ENCODE peak calls at places on chromosomes 13 and 19, in six cellular contexts. D is dorsolateral prefrontal cortex, A is ascending aorta, E is brain microvascular endothelial cell, U is upper lobe of left lung, J is mucosa of descending colon. I is an unnamed sample.

GRCh38 chr19:403221-404036 is 5.5 kb downstream of the C2CD4C start:
- DNase-seq in J (no peak), U (peak), A (peak), E (no peak), D (peak), I (no peak)

GRCh38 chr13:41609828-41610227 is 152.5 kb downstream of the RGCC start:
- DNase-seq in D (no peak), J (no peak), U (no peak), E (no peak), A (no peak), I (no peak)

GRCh38 chr13:72565893-72566292 is 161.5 kb downstream of the MZT1 start:
- DNase-seq in J (no peak), A (no peak), E (peak), D (no peak), U (no peak), I (no peak)

GRCh38 chr19:2043269-2043641 is 7.8 kb downstream of the MKNK2 start:
- DNase-seq in J (peak), E (no peak), A (peak), D (no peak), U (peak), I (no peak)

GRCh38 chr19:2798733-2799132 is 13.4 kb downstream of the THOP1 start:
- DNase-seq in J (no peak), A (no peak), E (no peak), U (no peak), D (no peak), I (no peak)

GRCh38 chr19:1067341-1068103 is 555 bp downstream of the ARHGAP45 start:
- DNase-seq in A (no peak), J (peak), D (no peak), U (no peak), E (no peak), I (no peak)

GRCh38 chr19:539429-540030 is 4.3 kb upstream of the GZMM start:
- DNase-seq in D (no peak), A (no peak), U (no peak), J (no peak), E (no peak), I (no peak)

GRCh38 chr19:4061683-4062575 is 4.8 kb downstream of the ZBTB7A start:
- DNase-seq in J (peak), A (no peak), U (peak), E (no peak), D (peak), I (no peak)

GRCh38 chr13:113947321-113948033 is 26.4 kb downstream of the C13orf46 start:
- DNase-seq in J (peak), U (no peak), A (peak), E (peak), D (peak), I (no peak)

GRCh38 chr13:48679941-48680630 is 26.4 kb downstream of the CYSLTR2 start:
- DNase-seq in E (no peak), U (no peak), D (no peak), J (no peak), A (no peak), I (no peak)

GRCh38 chr19:18225702-18226468 is at the start of gene PDE4C:
- DNase-seq in A (no peak), D (no peak), E (no peak), J (no peak), U (no peak), I (no peak)

GRCh38 chr13:108957369-108958012 is 328.1 kb downstream of the MYO16 start:
- DNase-seq in E (peak), U (no peak), D (no peak), J (no peak), A (no peak), I (peak)

GRCh38 chr13:112052213-112052612 is 14.7 kb upstream of the SOX1 start:
- DNase-seq in A (no peak), J (no peak), D (no peak), E (no peak), U (no peak), I (no peak)

GRCh38 chr19:11984986-11985385 is 20.1 kb downstream of the ZNF763 start:
- DNase-seq in A (no peak), U (no peak), E (no peak), J (no peak), D (no peak), I (no peak)

GRCh38 chr13:22812793-22813192 is 368.0 kb upstream of the SGCG start:
- DNase-seq in U (no peak), D (no peak), J (no peak), E (no peak), A (no peak), I (peak)

GRCh38 chr13:38073931-38074330 is 204.4 kb upstream of the TRPC4 start:
- DNase-seq in A (no peak), U (no peak), J (no peak), D (no peak), E (no peak), I (no peak)

GRCh38 chr13:20772401-20773131 is 1.2 kb downstream of the EEF1AKMT1 start:
- DNase-seq in D (no peak), E (no peak), U (no peak), A (no peak), J (no peak), I (no peak)

GRCh38 chr13:45198924-45199323 is 1.9 kb downstream of the KCTD4 start:
- DNase-seq in J (no peak), U (no peak), D (no peak), A (no peak), E (no peak), I (no peak)

GRCh38 chr13:113616991-113617749 is 32.6 kb downstream of the TFDP1 start:
- DNase-seq in A (no peak), D (no peak), J (no peak), U (peak), E (peak), I (peak)

GRCh38 chr13:76350399-76350798 is 535.8 kb downstream of the KCTD12 start:
- DNase-seq in U (peak), A (no peak), J (no peak), E (peak), D (no peak), I (no peak)

GRCh38 chr19:2867025-2867991 is at the start of gene ZNF556:
- DNase-seq in J (no peak), U (no peak), D (no peak), A (no peak), E (no peak), I (no peak)

GRCh38 chr13:101139076-101139475 is 277.2 kb downstream of the NALCN start:
- DNase-seq in A (no peak), D (no peak), J (no peak), U (no peak), E (no peak), I (no peak)

GRCh38 chr19:31317542-31317941 is 31.7 kb downstream of the TSHZ3 start:
- DNase-seq in U (no peak), D (no peak), J (no peak), A (no peak), E (no peak), I (no peak)

GRCh38 chr19:5690955-5691204 is 785 bp downstream of the RPL36 start:
- DNase-seq in U (no peak), E (no peak), A (no peak), J (no peak), D (no peak), I (no peak)

GRCh38 chr13:41639955-41640780 is 182.8 kb downstream of the RGCC start:
- DNase-seq in E (no peak), U (no peak), D (no peak), A (no peak), J (no peak), I (no peak)

GRCh38 chr19:5644051-5644450 is 21.2 kb downstream of the SAFB start:
- DNase-seq in A (no peak), U (no peak), J (no peak), E (no peak), D (no peak), I (no peak)

GRCh38 chr19:40553885-40554857 is 22.5 kb upstream of the SHKBP1 start:
- DNase-seq in D (no peak), J (peak), A (no peak), E (no peak), U (no peak), I (no peak)

GRCh38 chr13:113649212-113649611 is 8.8 kb downstream of the ATP4B start:
- DNase-seq in D (peak), U (peak), J (peak), A (peak), E (no peak), I (no peak)

GRCh38 chr19:6744381-6745288 is 5.2 kb downstream of the TRIP10 start:
- DNase-seq in U (peak), D (peak), A (peak), J (peak), E (peak), I (no peak)

GRCh38 chr19:4557971-4558941 is 1.2 kb downstream of the SEMA6B start:
- DNase-seq in E (no peak), U (peak), A (no peak), J (no peak), D (no peak), I (no peak)

GRCh38 chr19:27922970-27923369 is 1290.0 kb downstream of the UQCRFS1 start:
- DNase-seq in U (no peak), D (no peak), A (no peak), E (no peak), J (no peak), I (no peak)

GRCh38 chr19:8069116-8069973 is 16.8 kb downstream of the CCL25 start:
- DNase-seq in U (no peak), A (no peak), J (no peak), D (no peak), E (no peak), I (no peak)

GRCh38 chr13:110341445-110342247 is 34.6 kb downstream of the COL4A2 start:
- DNase-seq in U (no peak), J (no peak), A (peak), E (peak), D (no peak), I (no peak)

GRCh38 chr19:55677572-55678028 is 2.6 kb downstream of the EPN1 start:
- DNase-seq in U (no peak), E (no peak), A (no peak), D (no peak), J (no peak), I (no peak)

GRCh38 chr13:87078947-87079795 is 592.0 kb upstream of the SLITRK5 start:
- DNase-seq in D (no peak), E (no peak), A (no peak), U (no peak), J (no peak), I (no peak)

GRCh38 chr19:38145627-38146026 is 78.4 kb downstream of the DPF1 start:
- DNase-seq in U (peak), A (no peak), D (no peak), J (no peak), E (no peak), I (no peak)

GRCh38 chr13:44698076-44698475 is 121.9 kb upstream of the TSC22D1 start:
- DNase-seq in E (no peak), D (peak), J (no peak), U (no peak), A (no peak), I (no peak)

GRCh38 chr19:10412257-10412977 is 7.9 kb upstream of the PDE4A start:
- DNase-seq in E (no peak), J (no peak), U (no peak), A (no peak), D (no peak), I (no peak)
- H3K4me3 ChIP-seq in E (no peak), J (no peak), U (no peak), A (no peak), D (no peak), I (no peak)

GRCh38 chr19:10968527-10969081 is 7.8 kb downstream of the SMARCA4 start:
- DNase-seq in D (no peak), A (no peak), U (peak), J (peak), E (no peak), I (no peak)
- TF ChIP-seq CTCF in D (no peak), A (no peak), U (no peak), J (no peak), E (no peak), I (no peak)

GRCh38 chr19:49328741-49329140 is 3.8 kb upstream of the SLC6A16 start:
- DNase-seq in D (no peak), U (no peak), A (no peak), E (no peak), J (no peak), I (no peak)
- H3K4me3 ChIP-seq in D (no peak), U (no peak), A (no peak), E (no peak), J (no peak), I (no peak)

DNA sequence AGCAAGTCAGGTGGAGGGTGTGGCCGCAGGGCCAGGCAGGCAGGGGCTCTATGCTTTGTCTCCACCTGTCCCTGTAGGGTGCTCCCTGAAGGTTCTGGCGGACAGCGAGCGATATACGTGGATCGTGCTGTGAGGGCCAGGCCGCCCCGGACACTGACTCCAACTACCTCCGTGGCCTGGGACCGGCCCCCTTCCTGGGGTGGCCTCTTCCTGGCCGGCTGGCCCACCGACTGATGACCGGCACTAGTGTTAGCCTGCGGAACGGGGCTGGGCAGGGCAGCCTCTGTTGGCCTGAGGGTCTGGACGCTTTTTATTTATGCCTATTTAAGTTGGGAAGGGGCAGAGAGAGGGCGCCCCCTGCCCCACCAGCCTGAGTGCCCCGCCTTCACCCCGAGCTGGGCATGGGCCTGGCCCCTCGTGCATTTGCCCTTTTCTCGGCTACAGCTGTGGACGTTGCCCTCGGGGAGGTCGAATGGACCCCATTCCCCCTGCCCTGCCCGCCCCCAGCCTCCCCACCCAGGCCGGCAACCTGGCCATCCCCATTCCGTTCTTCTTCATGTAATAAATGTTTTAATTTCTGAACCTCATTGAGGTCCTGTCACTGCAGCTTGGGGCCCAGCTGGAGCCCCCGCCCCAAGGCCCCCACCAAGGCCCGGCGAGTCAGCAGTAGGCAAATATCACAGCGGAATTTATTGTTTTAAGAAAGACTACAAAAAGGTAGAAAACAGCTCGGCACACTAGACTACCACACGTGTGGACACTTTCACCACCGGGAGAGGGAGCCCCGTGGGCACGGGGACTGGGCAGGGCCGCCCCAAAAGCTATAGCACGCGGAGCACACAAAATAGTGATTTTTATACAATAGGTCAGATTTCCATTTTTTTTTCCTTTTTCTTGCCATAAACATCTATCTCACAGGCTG is 8.8 kb downstream of the DCAF15 start:
- DNase-seq in E (no peak), J (no peak), U (no peak), A (no peak), D (no peak), I (no peak)
- TF ChIP-seq CTCF in E (peak), J (no peak), U (no peak), A (no peak), D (no peak), I (no peak)

DNA sequence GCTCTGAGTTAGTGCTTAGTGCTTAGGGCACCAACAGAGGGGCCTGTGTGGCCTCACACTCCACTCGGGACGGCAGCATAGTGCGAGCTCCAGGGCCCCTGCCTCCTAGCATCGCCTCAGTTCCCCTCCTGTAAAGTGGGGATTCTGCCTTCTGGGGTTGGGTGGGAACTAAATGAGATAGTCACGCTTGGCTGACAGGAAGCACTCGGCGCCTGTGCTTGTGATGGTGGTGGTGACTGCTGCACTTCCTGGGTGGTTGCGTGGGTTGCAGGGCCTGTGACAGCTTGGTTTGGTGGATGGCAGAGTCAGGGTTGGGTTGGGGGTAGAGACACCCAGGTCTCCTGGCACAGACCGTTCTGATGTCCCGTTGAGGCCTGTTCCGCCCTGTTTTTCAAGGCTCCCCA is 7.7 kb downstream of the PLEKHF1 start:
- DNase-seq in U (no peak), D (no peak), J (peak), E (no peak), A (no peak), I (no peak)
- H3K4me3 ChIP-seq in U (no peak), D (no peak), J (no peak), E (no peak), A (no peak), I (no peak)

GRCh38 chr13:98397861-98398260 is 179.0 kb downstream of the STK24 start:
- DNase-seq in J (no peak), E (no peak), D (no peak), U (no peak), A (no peak), I (no peak)

GRCh38 chr13:98399756-98400155 is 177.2 kb downstream of the STK24 start:
- DNase-seq in J (no peak), U (no peak), E (no peak), D (no peak), A (no peak), I (no peak)

GRCh38 chr13:98394820-98395510 is 181.9 kb downstream of the STK24 start:
- DNase-seq in J (no peak), A (no peak), U (no peak), E (no peak), D (no peak), I (no peak)

GRCh38 chr13:98396071-98396710 is 180.7 kb downstream of the STK24 start:
- DNase-seq in D (no peak), U (no peak), A (no peak), E (no peak), J (no peak), I (no peak)

DNA sequence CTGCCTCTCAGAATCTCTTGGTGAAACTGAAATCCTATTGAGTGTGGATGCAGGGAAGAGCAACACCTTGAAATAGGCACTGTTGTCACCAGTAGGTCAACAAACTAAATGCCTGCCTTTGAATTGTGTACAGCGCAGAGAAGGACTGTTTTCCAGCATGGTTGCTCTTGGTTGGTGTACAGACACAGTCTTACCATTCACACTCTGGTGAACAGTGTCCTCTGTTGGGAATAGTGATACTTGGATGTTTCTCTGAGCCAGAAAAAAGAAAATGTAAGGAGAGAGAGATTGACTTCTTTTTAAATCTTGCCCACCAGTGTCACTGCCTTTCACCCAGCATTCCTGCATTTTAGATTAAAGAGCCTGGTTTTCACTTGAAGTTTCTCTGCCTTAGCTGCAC is 179.7 kb downstream of the STK24 start:
- DNase-seq in U (no peak), E (peak), D (no peak), J (no peak), A (no peak), I (no peak)
- TF ChIP-seq CTCF in U (no peak), E (peak), D (peak), J (no peak), A (no peak), I (peak)